ENCODE peak calls at places on chromosomes 11 and 22, in five cellular contexts. M is HEK293T, Y is ELR, R is HTR-8/SVneo, F is T-helper 1 cell. V is an unnamed sample.

GRCh38 chr22:27842236-27842993 is 40.9 kb upstream of the MN1 start:
- DNase-seq in Y (no peak), F (no peak), M (no peak), R (no peak), V (no peak)

GRCh38 chr22:47213571-47214230 is 451.3 kb downstream of the TBC1D22A start:
- DNase-seq in F (no peak), Y (no peak), M (peak), R (no peak), V (peak)

GRCh38 chr11:13487661-13488030 is 8.2 kb downstream of the PTH start:
- DNase-seq in R (no peak), Y (peak), F (no peak), M (peak), V (no peak)

GRCh38 chr22:44888491-44888941 is 121.3 kb downstream of the PHF21B start:
- DNase-seq in R (no peak), M (no peak), F (no peak), Y (no peak), V (no peak)

GRCh38 chr11:3049430-3050243 is 7.6 kb downstream of the CARS1 start:
- DNase-seq in M (no peak), Y (peak), F (peak), R (peak), V (peak)

GRCh38 chr11:100777118-100777517 is 90.0 kb downstream of the ARHGAP42 start:
- DNase-seq in R (no peak), Y (peak), F (no peak), M (no peak), V (no peak)

GRCh38 chr11:72641900-72642814 is 32.1 kb downstream of the PDE2A start:
- DNase-seq in R (peak), M (peak), F (no peak), Y (peak), V (no peak)

GRCh38 chr11:93734427-93735222 is 6.7 kb downstream of the TAF1D start:
- DNase-seq in F (no peak), Y (no peak), M (no peak), R (no peak), V (no peak)

GRCh38 chr11:124276081-124276480 is 19.9 kb downstream of the OR8G5 start:
- DNase-seq in F (no peak), R (no peak), Y (peak), M (no peak), V (no peak)

GRCh38 chr22:31738566-31738965 is 11.4 kb downstream of the PRR14L start:
- DNase-seq in M (no peak), R (no peak), F (no peak), Y (no peak), V (no peak)

GRCh38 chr11:111378773-111379499 is at the start of gene POU2AF1:
- DNase-seq in R (no peak), F (peak), Y (peak), M (no peak), V (no peak)

GRCh38 chr22:20526305-20526627 is 18.9 kb downstream of the MED15 start:
- DNase-seq in Y (no peak), F (no peak), R (no peak), M (no peak), V (no peak)

GRCh38 chr11:67452141-67452952 is at the start of gene GPR152:
- DNase-seq in R (no peak), M (no peak), F (no peak), Y (no peak), V (no peak)

GRCh38 chr22:49368976-49369725 is 458.5 kb downstream of the BRD1 start:
- DNase-seq in Y (no peak), F (no peak), M (no peak), R (no peak), V (peak)

GRCh38 chr22:39030705-39031104 is 9.8 kb downstream of the APOBEC3D start:
- DNase-seq in M (no peak), R (no peak), F (no peak), Y (no peak), V (no peak)

GRCh38 chr11:2771758-2772466 is 72.1 kb upstream of the KCNQ1OT1 start:
- DNase-seq in Y (no peak), F (peak), R (no peak), M (no peak), V (peak)

GRCh38 chr11:58574851-58575250 is 805 bp downstream of the LPXN start:
- DNase-seq in F (no peak), R (no peak), Y (peak), M (no peak), V (no peak)

GRCh38 chr22:27110985-27111451 is 453.6 kb downstream of the MIAT start:
- DNase-seq in Y (peak), M (no peak), R (peak), F (no peak), V (no peak)

GRCh38 chr11:15757299-15757698 is 599.0 kb downstream of the SOX6 start:
- DNase-seq in R (no peak), M (no peak), Y (peak), F (no peak), V (no peak)

GRCh38 chr11:129042503-129042902 is 99.8 kb upstream of the TP53AIP1 start:
- DNase-seq in R (no peak), F (no peak), Y (no peak), M (peak), V (no peak)

GRCh38 chr11:134039726-134040385 is 29.0 kb upstream of the JAM3 start:
- DNase-seq in Y (no peak), R (no peak), M (no peak), F (no peak), V (no peak)

GRCh38 chr11:131544591-131544990 is 174.2 kb downstream of the NTM start:
- DNase-seq in Y (no peak), F (no peak), R (no peak), M (no peak), V (no peak)

GRCh38 chr11:62005231-62005661 is 37.8 kb upstream of the FTH1 start:
- DNase-seq in M (no peak), F (no peak), Y (no peak), R (no peak), V (no peak)

GRCh38 chr11:120817131-120817530 is 206.8 kb upstream of the TBCEL start:
- DNase-seq in M (no peak), R (no peak), Y (no peak), F (no peak), V (no peak)

GRCh38 chr11:3006505-3007260 is 14.6 kb upstream of the NAP1L4 start:
- DNase-seq in Y (no peak), M (no peak), R (no peak), F (no peak), V (peak)

GRCh38 chr11:65491614-65492386 is 7.0 kb upstream of the MALAT1 start:
- DNase-seq in R (no peak), M (no peak), F (no peak), Y (peak), V (peak)

GRCh38 chr11:46302866-46303265 is 25.4 kb downstream of the CREB3L1 start:
- DNase-seq in R (no peak), F (no peak), Y (no peak), M (no peak), V (no peak)

GRCh38 chr11:47460571-47461235 is 11.8 kb upstream of the RAPSN start:
- DNase-seq in R (no peak), M (no peak), F (no peak), Y (peak), V (no peak)